ENCODE peak calls at places on chromosome X, in seven cellular contexts. One of them, this sample, is unnamed.

GRCh38 chrX:12988797-12989196 is 13.9 kb downstream of the TMSB4X start:
- DNase-seq in cardiac muscle cell: no peak
- DNase-seq in CD8-positive, alpha-beta T cell: no peak
- DNase-seq in hepatocyte: peak; percentile 84
- DNase-seq in transverse colon: no peak
- DNase-seq in pancreas: no peak
- DNase-seq in upper lobe of right lung: no peak
- DNase-seq in this sample: no peak

GRCh38 chrX:17553451-17553850 is 178.5 kb downstream of the NHS start:
- DNase-seq in cardiac muscle cell: no peak
- DNase-seq in CD8-positive, alpha-beta T cell: peak; percentile 4
- DNase-seq in hepatocyte: no peak
- DNase-seq in transverse colon: peak; percentile 20
- DNase-seq in pancreas: no peak
- DNase-seq in upper lobe of right lung: no peak
- DNase-seq in this sample: no peak

GRCh38 chrX:135327299-135327698 is 18.0 kb downstream of the ETDC start:
- DNase-seq in cardiac muscle cell: no peak
- DNase-seq in CD8-positive, alpha-beta T cell: no peak
- DNase-seq in hepatocyte: no peak
- DNase-seq in transverse colon: no peak
- DNase-seq in pancreas: no peak
- DNase-seq in upper lobe of right lung: no peak
- DNase-seq in this sample: no peak

GRCh38 chrX:78321809-78322208 is 5.6 kb downstream of the CYSLTR1 start:
- DNase-seq in cardiac muscle cell: no peak
- DNase-seq in CD8-positive, alpha-beta T cell: peak; percentile 66
- DNase-seq in hepatocyte: no peak
- DNase-seq in transverse colon: peak; percentile 53
- DNase-seq in pancreas: no peak
- DNase-seq in upper lobe of right lung: no peak
- DNase-seq in this sample: no peak

GRCh38 chrX:35890699-35891098 is 28.8 kb upstream of the CFAP47 start:
- DNase-seq in cardiac muscle cell: peak; percentile 80
- DNase-seq in CD8-positive, alpha-beta T cell: no peak
- DNase-seq in hepatocyte: peak; percentile 75
- DNase-seq in transverse colon: peak; percentile 38
- DNase-seq in pancreas: no peak
- DNase-seq in upper lobe of right lung: peak; percentile 44
- DNase-seq in this sample: no peak

GRCh38 chrX:136752796-136753195 is 27.9 kb downstream of the ARHGEF6 start:
- DNase-seq in cardiac muscle cell: no peak
- DNase-seq in CD8-positive, alpha-beta T cell: no peak
- DNase-seq in hepatocyte: no peak
- DNase-seq in transverse colon: no peak
- DNase-seq in pancreas: no peak
- DNase-seq in upper lobe of right lung: no peak
- DNase-seq in this sample: no peak

GRCh38 chrX:106707771-106708454 is 18.6 kb upstream of the RNF128 start:
- DNase-seq in cardiac muscle cell: peak; percentile 43
- DNase-seq in CD8-positive, alpha-beta T cell: no peak
- DNase-seq in hepatocyte: peak; percentile 26
- DNase-seq in transverse colon: no peak
- DNase-seq in pancreas: no peak
- DNase-seq in upper lobe of right lung: no peak
- DNase-seq in this sample: no peak

GRCh38 chrX:153766098-153766817 is 2.2 kb downstream of the PLXNB3 start:
- DNase-seq in cardiac muscle cell: peak; percentile 13
- DNase-seq in CD8-positive, alpha-beta T cell: no peak
- DNase-seq in hepatocyte: peak; percentile 72
- DNase-seq in transverse colon: peak; percentile 11
- DNase-seq in pancreas: peak; percentile 66
- DNase-seq in upper lobe of right lung: peak; percentile 54
- DNase-seq in this sample: peak; percentile 27

GRCh38 chrX:124001581-124001980 is 40.1 kb downstream of the STAG2 start:
- DNase-seq in cardiac muscle cell: no peak
- DNase-seq in CD8-positive, alpha-beta T cell: no peak
- DNase-seq in hepatocyte: no peak
- DNase-seq in transverse colon: no peak
- DNase-seq in pancreas: no peak
- DNase-seq in upper lobe of right lung: no peak
- DNase-seq in this sample: no peak

GRCh38 chrX:1649623-1650022 is 34.8 kb downstream of the ASMT start:
- DNase-seq in cardiac muscle cell: no peak
- DNase-seq in CD8-positive, alpha-beta T cell: no peak
- DNase-seq in hepatocyte: no peak
- DNase-seq in transverse colon: no peak
- DNase-seq in pancreas: no peak
- DNase-seq in upper lobe of right lung: no peak
- DNase-seq in this sample: no peak

GRCh38 chrX:97936296-97936695 is 1052.6 kb downstream of the RPA4 start:
- DNase-seq in cardiac muscle cell: no peak
- DNase-seq in CD8-positive, alpha-beta T cell: no peak
- DNase-seq in hepatocyte: no peak
- DNase-seq in transverse colon: no peak
- DNase-seq in pancreas: no peak
- DNase-seq in upper lobe of right lung: no peak
- DNase-seq in this sample: no peak

GRCh38 chrX:73940893-73941470 is 363.0 kb upstream of the ZCCHC13 start:
- DNase-seq in cardiac muscle cell: no peak
- DNase-seq in CD8-positive, alpha-beta T cell: no peak
- DNase-seq in hepatocyte: no peak
- DNase-seq in transverse colon: no peak
- DNase-seq in pancreas: no peak
- DNase-seq in upper lobe of right lung: no peak
- DNase-seq in this sample: no peak

GRCh38 chrX:102846544-102847236 is 90.4 kb upstream of the RAB40AL start:
- DNase-seq in cardiac muscle cell: no peak
- DNase-seq in CD8-positive, alpha-beta T cell: no peak
- DNase-seq in hepatocyte: no peak
- DNase-seq in transverse colon: no peak
- DNase-seq in pancreas: no peak
- DNase-seq in upper lobe of right lung: no peak
- DNase-seq in this sample: no peak

GRCh38 chrX:75303795-75304194 is 29.9 kb downstream of the UPRT start:
- DNase-seq in cardiac muscle cell: no peak
- DNase-seq in CD8-positive, alpha-beta T cell: no peak
- DNase-seq in hepatocyte: no peak
- DNase-seq in transverse colon: no peak
- DNase-seq in pancreas: no peak
- DNase-seq in upper lobe of right lung: no peak
- DNase-seq in this sample: no peak

GRCh38 chrX:29652484-29652883 is 562.9 kb upstream of the MAGEB2 start:
- DNase-seq in cardiac muscle cell: no peak
- DNase-seq in CD8-positive, alpha-beta T cell: no peak
- DNase-seq in hepatocyte: no peak
- DNase-seq in transverse colon: no peak
- DNase-seq in pancreas: no peak
- DNase-seq in upper lobe of right lung: no peak
- DNase-seq in this sample: no peak

GRCh38 chrX:20515841-20516461 is 249.2 kb upstream of the RPS6KA3 start:
- DNase-seq in cardiac muscle cell: peak; percentile 32
- DNase-seq in CD8-positive, alpha-beta T cell: no peak
- DNase-seq in hepatocyte: peak; percentile 51
- DNase-seq in transverse colon: no peak
- DNase-seq in pancreas: no peak
- DNase-seq in upper lobe of right lung: no peak
- DNase-seq in this sample: no peak

GRCh38 chrX:3820170-3820569 is 106.7 kb upstream of the PRKX start:
- DNase-seq in cardiac muscle cell: no peak
- DNase-seq in CD8-positive, alpha-beta T cell: no peak
- DNase-seq in hepatocyte: peak; percentile 36
- DNase-seq in transverse colon: no peak
- DNase-seq in pancreas: no peak
- DNase-seq in upper lobe of right lung: no peak
- DNase-seq in this sample: no peak

GRCh38 chrX:19214248-19214787 is 92.0 kb upstream of the ADGRG2 start:
- DNase-seq in cardiac muscle cell: no peak
- DNase-seq in CD8-positive, alpha-beta T cell: no peak
- DNase-seq in hepatocyte: peak; percentile 23
- DNase-seq in transverse colon: no peak
- DNase-seq in pancreas: no peak
- DNase-seq in upper lobe of right lung: no peak
- DNase-seq in this sample: no peak

GRCh38 chrX:154350429-154351182 is 23.8 kb downstream of the FLNA start:
- DNase-seq in cardiac muscle cell: peak; percentile 0
- DNase-seq in CD8-positive, alpha-beta T cell: no peak
- DNase-seq in hepatocyte: no peak
- DNase-seq in transverse colon: peak; percentile 17
- DNase-seq in pancreas: peak; percentile 59
- DNase-seq in upper lobe of right lung: no peak
- DNase-seq in this sample: no peak

GRCh38 chrX:16585486-16586370 is 64.2 kb upstream of the S100G start:
- DNase-seq in cardiac muscle cell: no peak
- DNase-seq in CD8-positive, alpha-beta T cell: no peak
- DNase-seq in hepatocyte: no peak
- DNase-seq in transverse colon: no peak
- DNase-seq in pancreas: no peak
- DNase-seq in upper lobe of right lung: no peak
- DNase-seq in this sample: no peak

GRCh38 chrX:134732676-134733075 is 74.4 kb upstream of the PLAC1 start:
- DNase-seq in cardiac muscle cell: no peak
- DNase-seq in CD8-positive, alpha-beta T cell: no peak
- DNase-seq in hepatocyte: no peak
- DNase-seq in transverse colon: no peak
- DNase-seq in pancreas: no peak
- DNase-seq in upper lobe of right lung: no peak
- DNase-seq in this sample: no peak

GRCh38 chrX:96576358-96576757 is 108.3 kb upstream of the DIAPH2 start:
- DNase-seq in cardiac muscle cell: no peak
- DNase-seq in CD8-positive, alpha-beta T cell: no peak
- DNase-seq in hepatocyte: no peak
- DNase-seq in transverse colon: no peak
- DNase-seq in pancreas: no peak
- DNase-seq in upper lobe of right lung: no peak
- DNase-seq in this sample: no peak

GRCh38 chrX:33721927-33722326 is 410.2 kb downstream of the FAM47A start:
- DNase-seq in cardiac muscle cell: no peak
- DNase-seq in CD8-positive, alpha-beta T cell: no peak
- DNase-seq in hepatocyte: no peak
- DNase-seq in transverse colon: no peak
- DNase-seq in pancreas: no peak
- DNase-seq in upper lobe of right lung: no peak
- DNase-seq in this sample: no peak

GRCh38 chrX:33726281-33727160 is 405.6 kb downstream of the FAM47A start:
- DNase-seq in cardiac muscle cell: peak; percentile 30
- DNase-seq in CD8-positive, alpha-beta T cell: no peak
- DNase-seq in hepatocyte: peak; percentile 44
- DNase-seq in transverse colon: no peak
- DNase-seq in pancreas: peak; percentile 37
- DNase-seq in upper lobe of right lung: no peak
- DNase-seq in this sample: no peak

DNA sequence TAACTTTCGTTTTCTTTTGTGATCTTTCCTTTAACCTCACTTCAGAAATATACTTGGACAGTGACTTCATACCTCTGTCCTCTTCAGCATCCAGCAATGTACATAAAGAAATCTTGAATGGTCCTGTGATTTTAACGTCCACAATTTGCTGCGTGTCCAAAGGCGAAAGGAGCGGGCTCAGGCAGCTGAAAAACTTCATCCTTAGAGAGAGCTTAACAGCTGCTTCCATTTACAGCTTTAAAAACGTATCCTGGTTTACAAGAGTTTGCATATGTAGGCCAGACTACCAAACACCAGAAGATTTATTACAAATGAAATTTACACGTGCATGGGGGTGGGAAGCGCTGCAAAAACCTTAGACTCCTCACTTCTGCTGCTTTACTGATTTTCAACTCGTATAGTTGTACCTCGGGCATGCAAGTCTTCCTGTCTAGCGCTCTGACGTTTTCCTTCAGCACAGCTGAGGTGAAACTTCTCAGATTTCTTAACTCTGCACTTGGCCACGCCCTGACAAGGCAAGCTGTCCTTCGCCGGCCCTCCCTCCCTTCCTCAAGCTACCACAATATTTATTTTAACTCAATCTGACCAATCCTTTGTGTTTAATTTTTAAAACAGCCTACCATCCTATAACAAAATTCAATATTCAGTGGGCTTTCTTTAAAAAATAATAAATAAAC is 406.4 kb downstream of the FAM47A start:
- DNase-seq in cardiac muscle cell: peak; percentile 83
- DNase-seq in CD8-positive, alpha-beta T cell: no peak
- DNase-seq in hepatocyte: peak; percentile 74
- DNase-seq in transverse colon: no peak
- DNase-seq in pancreas: no peak
- DNase-seq in upper lobe of right lung: no peak
- DNase-seq in this sample: no peak
- H3K4me3 ChIP-seq in cardiac muscle cell: peak overlapping the region; percentile 52
- H3K4me3 ChIP-seq in CD8-positive, alpha-beta T cell: no peak overlapping the region
- H3K4me3 ChIP-seq in hepatocyte: peak overlapping the region; percentile 37
- H3K4me3 ChIP-seq in transverse colon: peak overlapping the region; percentile 8
- H3K4me3 ChIP-seq in pancreas: peak overlapping the region; percentile 17
- H3K4me3 ChIP-seq in upper lobe of right lung: peak overlapping the region; percentile 29
- H3K4me3 ChIP-seq in this sample: no peak overlapping the region

DNA sequence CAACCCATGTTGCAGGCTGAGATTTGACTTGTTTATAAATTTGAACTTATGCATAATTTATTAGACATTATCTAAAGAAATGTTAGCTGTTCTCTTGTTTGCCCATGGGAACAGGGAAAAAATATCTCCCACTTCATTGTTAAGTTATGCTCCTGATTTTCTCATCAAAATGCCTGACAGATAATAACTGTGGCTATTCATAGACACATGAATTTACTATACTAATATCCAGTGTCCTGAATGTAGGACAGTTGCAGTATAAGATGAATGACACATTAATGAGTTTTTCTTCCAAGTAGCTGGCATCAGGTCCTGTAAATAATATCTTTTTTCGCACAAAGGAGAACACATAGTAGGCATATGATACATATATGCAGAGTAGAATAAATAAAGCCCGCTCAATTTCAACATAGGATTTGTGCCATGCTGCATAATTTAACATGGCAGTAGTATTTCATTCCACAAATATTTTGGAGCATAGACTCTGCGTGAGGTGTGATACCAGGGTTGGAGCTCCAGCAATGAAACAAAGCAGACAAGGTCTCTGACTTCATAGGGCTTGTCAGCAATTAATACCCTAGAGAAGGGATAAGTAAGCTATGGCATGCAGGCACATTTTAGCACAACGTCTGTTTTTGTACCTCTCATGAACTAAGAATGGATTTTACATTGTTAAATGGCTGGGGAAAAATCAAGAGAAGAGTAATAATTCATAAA is 40.4 kb upstream of the DDX53 start:
- DNase-seq in cardiac muscle cell: peak; percentile 25
- DNase-seq in CD8-positive, alpha-beta T cell: no peak
- DNase-seq in hepatocyte: no peak
- DNase-seq in transverse colon: no peak
- DNase-seq in pancreas: no peak
- DNase-seq in upper lobe of right lung: no peak
- DNase-seq in this sample: no peak
- H3K4me1 ChIP-seq in cardiac muscle cell: peaks cover 3% of the 10 kb centered on the region
- H3K4me1 ChIP-seq in CD8-positive, alpha-beta T cell: no peaks in the 10 kb centered on the region
- H3K4me1 ChIP-seq in hepatocyte: no peaks in the 10 kb centered on the region
- H3K4me1 ChIP-seq in transverse colon: no peaks in the 10 kb centered on the region
- H3K4me1 ChIP-seq in pancreas: no peaks in the 10 kb centered on the region
- H3K4me1 ChIP-seq in upper lobe of right lung: no peaks in the 10 kb centered on the region
- H3K4me1 ChIP-seq in this sample: no peaks in the 10 kb centered on the region

GRCh38 chrX:132023117-132023895 is at the start of gene STK26:
- DNase-seq in cardiac muscle cell: peak; percentile 89
- DNase-seq in CD8-positive, alpha-beta T cell: peak; percentile 81
- DNase-seq in hepatocyte: peak; percentile 80
- DNase-seq in transverse colon: peak; percentile 84
- DNase-seq in pancreas: peak; percentile 85
- DNase-seq in upper lobe of right lung: peak; percentile 88
- DNase-seq in this sample: peak; percentile 82
- TF ChIP-seq CTCF in cardiac muscle cell: no peak
- TF ChIP-seq CTCF in CD8-positive, alpha-beta T cell: no peak
- TF ChIP-seq CTCF in hepatocyte: no peak
- TF ChIP-seq CTCF in transverse colon: no peak
- TF ChIP-seq CTCF in pancreas: no peak
- TF ChIP-seq CTCF in upper lobe of right lung: no peak
- TF ChIP-seq CTCF in this sample: no peak

GRCh38 chrX:8726031-8726652 is 5.8 kb downstream of the ANOS1 start:
- DNase-seq in cardiac muscle cell: no peak
- DNase-seq in CD8-positive, alpha-beta T cell: no peak
- DNase-seq in hepatocyte: no peak
- DNase-seq in transverse colon: no peak
- DNase-seq in pancreas: no peak
- DNase-seq in upper lobe of right lung: no peak
- DNase-seq in this sample: no peak
- H3K4me3 ChIP-seq in cardiac muscle cell: no peak overlapping the region
- H3K4me3 ChIP-seq in CD8-positive, alpha-beta T cell: no peak overlapping the region
- H3K4me3 ChIP-seq in hepatocyte: no peak overlapping the region
- H3K4me3 ChIP-seq in transverse colon: no peak overlapping the region
- H3K4me3 ChIP-seq in pancreas: no peak overlapping the region
- H3K4me3 ChIP-seq in upper lobe of right lung: no peak overlapping the region
- H3K4me3 ChIP-seq in this sample: no peak overlapping the region

This sample was measured in right lobe of liver.